ENCODE peak calls at places on chromosome 17, in four cellular contexts. K is K562, X is SK-N-SH, Q is GM12878. P is an unnamed sample.

GRCh38 chr17:50565559-50566350 is 5.2 kb downstream of the CACNA1G start:
- DNase-seq in K (no peak), X (peak), Q (no peak), P (no peak)

GRCh38 chr17:44598329-44598728 is 41.0 kb downstream of the FZD2 start:
- DNase-seq in Q (no peak), K (no peak), X (no peak), P (no peak)

GRCh38 chr17:78126895-78127239 is 1.7 kb downstream of the TMC6 start:
- DNase-seq in X (no peak), K (no peak), Q (no peak), P (no peak)

GRCh38 chr17:45225964-45226530 is 4.4 kb downstream of the FMNL1 start:
- DNase-seq in Q (peak), X (no peak), K (peak), P (no peak)

GRCh38 chr17:2700491-2701141 is 10.9 kb downstream of the CLUH start:
- DNase-seq in X (peak), Q (no peak), K (no peak), P (peak)

GRCh38 chr17:31825961-31826691 is 32.9 kb downstream of the COPRS start:
- DNase-seq in K (no peak), Q (no peak), X (peak), P (no peak)

GRCh38 chr17:43868236-43868994 is 21.4 kb downstream of the CD300LG start:
- DNase-seq in X (no peak), Q (no peak), K (no peak), P (no peak)

GRCh38 chr17:16398270-16399267 is 16.8 kb upstream of the TRPV2 start:
- DNase-seq in K (peak), X (peak), Q (peak), P (no peak)

GRCh38 chr17:51869387-51869786 is 289.1 kb downstream of the CA10 start:
- DNase-seq in X (no peak), Q (no peak), K (no peak), P (peak)

GRCh38 chr17:20073056-20073979 is 64.2 kb downstream of the SPECC1 start:
- DNase-seq in X (no peak), Q (no peak), K (no peak), P (no peak)

GRCh38 chr17:31744541-31744951 is 114.5 kb downstream of the COPRS start:
- DNase-seq in K (no peak), X (no peak), Q (no peak), P (no peak)

GRCh38 chr17:56431736-56432135 is 161.8 kb upstream of the NOG start:
- DNase-seq in K (no peak), X (no peak), Q (no peak), P (no peak)

GRCh38 chr17:74412581-74412980 is 19.3 kb upstream of the GPRC5C start:
- DNase-seq in X (no peak), K (no peak), Q (no peak), P (no peak)

GRCh38 chr17:48047113-48047740 is 932 bp upstream of the NFE2L1 start:
- DNase-seq in K (no peak), Q (no peak), X (no peak), P (no peak)
- TF ChIP-seq USF1 in K (no peak), Q (no peak), X (no peak), P (no peak)

GRCh38 chr17:80743181-80743771 is 198.6 kb downstream of the RPTOR start:
- DNase-seq in Q (no peak), K (no peak), X (no peak), P (no peak)
- TF ChIP-seq USF1 in Q (no peak), K (no peak), X (no peak), P (no peak)

GRCh38 chr17:57459286-57459915 is 203.1 kb downstream of the MSI2 start:
- DNase-seq in X (no peak), K (peak), Q (no peak), P (no peak)

GRCh38 chr17:57458718-57459285 is 202.5 kb downstream of the MSI2 start:
- DNase-seq in Q (no peak), X (no peak), K (no peak), P (no peak)

GRCh38 chr17:57462007-57462579 is 205.8 kb downstream of the MSI2 start:
- DNase-seq in X (no peak), K (no peak), Q (no peak), P (no peak)

GRCh38 chr17:57463103-57463885 is 207.0 kb downstream of the MSI2 start:
- DNase-seq in Q (peak), X (no peak), K (peak), P (no peak)

GRCh38 chr17:57461082-57461481 is 204.8 kb downstream of the MSI2 start:
- DNase-seq in Q (no peak), X (no peak), K (no peak), P (no peak)
- TF ChIP-seq USF1 in Q (peak), X (no peak), K (no peak), P (no peak)

DNA sequence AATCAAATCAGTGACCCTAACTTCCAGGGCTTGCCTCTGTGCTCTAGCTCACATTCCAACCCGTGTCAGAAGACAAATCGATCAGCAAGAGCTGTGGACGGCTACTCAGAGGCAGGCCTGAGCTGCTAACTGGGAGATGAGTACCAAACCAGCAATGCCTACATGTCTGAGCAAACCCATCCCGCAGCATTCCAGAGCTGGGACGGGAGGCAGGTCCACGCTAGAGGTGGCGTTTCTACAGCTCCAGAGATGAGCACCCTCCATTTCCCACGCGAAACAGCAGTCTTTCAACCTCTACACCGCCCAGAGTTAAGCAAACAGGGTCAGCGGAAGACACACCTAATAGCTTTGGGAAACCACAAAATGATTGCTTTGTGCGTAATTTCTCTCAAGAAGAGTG is 6.5 kb downstream of the NXN start:
- DNase-seq in Q (no peak), K (no peak), X (no peak), P (peak)
- TF ChIP-seq USF1 in Q (no peak), K (no peak), X (no peak), P (no peak)